ENCODE peak calls at places on chromosomes 5 and 9, in four cellular contexts. One of them, this sample, is unnamed.

GRCh38 chr9:73176450-73176875 is 24.8 kb downstream of the ANXA1 start:
- DNase-seq in AG04450: no peak
- DNase-seq in CD4-positive, CD25-positive, alpha-beta regulatory T cell: no peak
- DNase-seq in spleen: no peak
- DNase-seq in this sample: no peak

GRCh38 chr5:143372187-143372829 is 31.2 kb downstream of the NR3C1 start:
- DNase-seq in AG04450: no peak
- DNase-seq in CD4-positive, CD25-positive, alpha-beta regulatory T cell: no peak
- DNase-seq in spleen: no peak
- DNase-seq in this sample: no peak

GRCh38 chr9:123834218-123834906 is 95.6 kb downstream of the DENND1A start:
- DNase-seq in AG04450: no peak
- DNase-seq in CD4-positive, CD25-positive, alpha-beta regulatory T cell: no peak
- DNase-seq in spleen: no peak
- DNase-seq in this sample: no peak

GRCh38 chr9:120579139-120579749 is 723 bp downstream of the CDK5RAP2 start:
- DNase-seq in AG04450: no peak
- DNase-seq in CD4-positive, CD25-positive, alpha-beta regulatory T cell: no peak
- DNase-seq in spleen: no peak
- DNase-seq in this sample: no peak

GRCh38 chr9:9881692-9882091 is 731.1 kb downstream of the PTPRD start:
- DNase-seq in AG04450: no peak
- DNase-seq in CD4-positive, CD25-positive, alpha-beta regulatory T cell: no peak
- DNase-seq in spleen: no peak
- DNase-seq in this sample: no peak

GRCh38 chr5:135190345-135191083 is 156.5 kb upstream of the PITX1 start:
- DNase-seq in AG04450: no peak
- DNase-seq in CD4-positive, CD25-positive, alpha-beta regulatory T cell: no peak
- DNase-seq in spleen: no peak
- DNase-seq in this sample: no peak

GRCh38 chr5:61252643-61252925 is 79.5 kb upstream of the ZSWIM6 start:
- DNase-seq in AG04450: no peak
- DNase-seq in CD4-positive, CD25-positive, alpha-beta regulatory T cell: no peak
- DNase-seq in spleen: no peak
- DNase-seq in this sample: no peak

GRCh38 chr9:97575673-97576048 is 57.5 kb downstream of the TSTD2 start:
- DNase-seq in AG04450: no peak
- DNase-seq in CD4-positive, CD25-positive, alpha-beta regulatory T cell: peak
- DNase-seq in spleen: peak
- DNase-seq in this sample: no peak

GRCh38 chr5:126449751-126450271 is 26.6 kb downstream of the GRAMD2B start:
- DNase-seq in AG04450: no peak
- DNase-seq in CD4-positive, CD25-positive, alpha-beta regulatory T cell: peak
- DNase-seq in spleen: no peak
- DNase-seq in this sample: peak

GRCh38 chr5:8456846-8457186 is 587.9 kb downstream of the MTRR start:
- DNase-seq in AG04450: no peak
- DNase-seq in CD4-positive, CD25-positive, alpha-beta regulatory T cell: peak
- DNase-seq in spleen: no peak
- DNase-seq in this sample: no peak

GRCh38 chr5:110651507-110651906 is 75.0 kb downstream of the TMEM232 start:
- DNase-seq in AG04450: no peak
- DNase-seq in CD4-positive, CD25-positive, alpha-beta regulatory T cell: no peak
- DNase-seq in spleen: no peak
- DNase-seq in this sample: no peak

GRCh38 chr9:117649126-117649525 is 55.1 kb upstream of the TLR4 start:
- DNase-seq in AG04450: no peak
- DNase-seq in CD4-positive, CD25-positive, alpha-beta regulatory T cell: no peak
- DNase-seq in spleen: no peak
- DNase-seq in this sample: no peak

GRCh38 chr5:95728494-95729114 is 2.5 kb upstream of the RHOBTB3 start:
- DNase-seq in AG04450: no peak
- DNase-seq in CD4-positive, CD25-positive, alpha-beta regulatory T cell: no peak
- DNase-seq in spleen: no peak
- DNase-seq in this sample: no peak

GRCh38 chr5:91283899-91284298 is 99.2 kb downstream of the ARRDC3 start:
- DNase-seq in AG04450: no peak
- DNase-seq in CD4-positive, CD25-positive, alpha-beta regulatory T cell: no peak
- DNase-seq in spleen: no peak
- DNase-seq in this sample: no peak

GRCh38 chr5:174145091-174145490 is 99.6 kb downstream of the NSG2 start:
- DNase-seq in AG04450: no peak
- DNase-seq in CD4-positive, CD25-positive, alpha-beta regulatory T cell: no peak
- DNase-seq in spleen: no peak
- DNase-seq in this sample: no peak

GRCh38 chr5:170387775-170388174 is 1.4 kb downstream of the KCNMB1 start:
- DNase-seq in AG04450: no peak
- DNase-seq in CD4-positive, CD25-positive, alpha-beta regulatory T cell: no peak
- DNase-seq in spleen: no peak
- DNase-seq in this sample: no peak
- H3K4me3 ChIP-seq in AG04450: no peak
- H3K4me3 ChIP-seq in CD4-positive, CD25-positive, alpha-beta regulatory T cell: no peak
- H3K4me3 ChIP-seq in spleen: no peak
- H3K4me3 ChIP-seq in this sample: no peak

DNA sequence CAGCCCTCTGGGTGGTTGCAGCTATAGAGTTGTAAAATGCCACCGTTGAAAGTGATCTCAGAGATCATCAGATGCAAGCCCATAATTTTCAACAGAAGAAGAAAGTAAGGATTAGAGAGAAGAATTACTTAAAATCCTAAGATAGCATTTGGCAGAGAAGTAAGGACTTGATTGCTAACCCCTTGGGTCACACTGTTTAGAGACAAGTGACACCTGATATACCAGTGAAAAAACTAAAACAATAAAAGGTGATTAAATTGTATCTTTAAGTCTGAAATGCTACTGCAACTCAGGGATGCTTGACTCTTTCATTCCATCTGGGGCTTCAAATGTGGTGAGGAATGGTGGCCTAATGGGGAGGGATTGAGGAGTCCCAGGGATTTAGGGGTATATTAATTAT is 280.9 kb upstream of the PANK3 start:
- DNase-seq in AG04450: no peak
- DNase-seq in CD4-positive, CD25-positive, alpha-beta regulatory T cell: no peak
- DNase-seq in spleen: no peak
- DNase-seq in this sample: no peak
- H3K4me3 ChIP-seq in AG04450: no peak
- H3K4me3 ChIP-seq in CD4-positive, CD25-positive, alpha-beta regulatory T cell: no peak
- H3K4me3 ChIP-seq in spleen: no peak
- H3K4me3 ChIP-seq in this sample: no peak

GRCh38 chr5:177311361-177311722 is 356 bp downstream of the MXD3 start:
- DNase-seq in AG04450: no peak
- DNase-seq in CD4-positive, CD25-positive, alpha-beta regulatory T cell: no peak
- DNase-seq in spleen: no peak
- DNase-seq in this sample: no peak

GRCh38 chr5:177310757-177311173 is 933 bp downstream of the MXD3 start:
- DNase-seq in AG04450: no peak
- DNase-seq in CD4-positive, CD25-positive, alpha-beta regulatory T cell: peak
- DNase-seq in spleen: peak
- DNase-seq in this sample: no peak

GRCh38 chr5:177309351-177310191 is 2.1 kb downstream of the MXD3 start:
- DNase-seq in AG04450: no peak
- DNase-seq in CD4-positive, CD25-positive, alpha-beta regulatory T cell: peak
- DNase-seq in spleen: peak
- DNase-seq in this sample: peak

GRCh38 chr5:177308740-177309139 is 3.0 kb downstream of the MXD3 start:
- DNase-seq in AG04450: no peak
- DNase-seq in CD4-positive, CD25-positive, alpha-beta regulatory T cell: no peak
- DNase-seq in spleen: no peak
- DNase-seq in this sample: no peak

DNA sequence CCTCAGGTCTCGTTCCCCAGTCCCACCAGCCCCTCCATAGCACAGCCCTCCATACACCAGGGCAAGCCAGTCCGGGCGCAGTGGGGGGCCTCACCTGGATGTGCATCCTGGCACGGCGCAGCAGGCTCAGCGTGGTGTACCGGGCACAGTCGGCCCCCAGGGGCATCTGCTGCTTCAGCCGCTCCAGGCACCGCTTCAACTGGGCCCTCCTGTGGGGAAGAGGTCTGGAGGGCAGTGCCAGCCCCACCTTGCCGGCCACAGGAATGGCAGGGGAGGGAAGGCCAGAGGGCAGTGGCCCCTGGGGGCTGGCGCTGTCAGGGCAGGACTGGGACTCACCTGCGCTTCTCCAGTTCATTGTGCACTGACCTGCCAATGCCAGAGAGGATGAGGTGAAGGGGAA is 1.4 kb downstream of the MXD3 start:
- DNase-seq in AG04450: no peak
- DNase-seq in CD4-positive, CD25-positive, alpha-beta regulatory T cell: no peak
- DNase-seq in spleen: peak
- DNase-seq in this sample: no peak
- H3K4me3 ChIP-seq in AG04450: peak
- H3K4me3 ChIP-seq in CD4-positive, CD25-positive, alpha-beta regulatory T cell: no peak
- H3K4me3 ChIP-seq in spleen: no peak
- H3K4me3 ChIP-seq in this sample: no peak

DNA sequence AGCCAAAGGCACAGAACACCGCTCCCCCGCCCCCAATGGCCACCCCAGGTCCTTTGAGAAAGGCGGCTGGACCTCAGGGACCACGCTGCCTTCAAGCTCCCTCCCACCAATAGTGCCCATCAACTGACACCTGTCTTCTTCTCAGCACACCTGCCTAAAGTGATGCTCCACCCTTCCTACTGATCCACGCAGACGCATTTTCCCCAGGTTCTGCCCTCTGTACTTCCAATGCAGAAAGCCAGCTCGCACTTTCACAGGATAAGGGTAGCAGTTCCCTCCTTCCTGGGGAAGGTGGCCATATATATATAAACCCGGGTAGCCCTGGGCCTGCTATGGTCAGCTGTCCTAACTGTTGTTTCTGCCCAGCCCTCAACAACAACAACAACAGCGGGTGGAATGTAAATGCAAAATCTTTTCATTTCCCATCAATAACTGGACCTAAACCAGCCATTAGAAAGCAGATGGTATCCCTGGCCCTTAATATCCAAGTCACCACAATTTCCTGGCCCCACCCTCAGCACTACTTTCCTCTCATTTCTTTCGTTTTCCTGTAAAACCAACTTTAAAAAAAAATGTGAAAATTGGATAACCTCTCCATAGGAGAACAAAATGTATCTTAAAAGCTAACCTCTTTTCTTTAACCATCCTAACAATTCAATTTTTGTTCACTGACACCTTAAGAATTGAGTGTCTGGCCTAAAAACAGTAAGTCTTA is 1.7 kb downstream of the GOLM1 start:
- DNase-seq in AG04450: no peak
- DNase-seq in CD4-positive, CD25-positive, alpha-beta regulatory T cell: no peak
- DNase-seq in spleen: no peak
- DNase-seq in this sample: no peak
- H3K4me3 ChIP-seq in AG04450: peak
- H3K4me3 ChIP-seq in CD4-positive, CD25-positive, alpha-beta regulatory T cell: no peak
- H3K4me3 ChIP-seq in spleen: no peak
- H3K4me3 ChIP-seq in this sample: no peak

DNA sequence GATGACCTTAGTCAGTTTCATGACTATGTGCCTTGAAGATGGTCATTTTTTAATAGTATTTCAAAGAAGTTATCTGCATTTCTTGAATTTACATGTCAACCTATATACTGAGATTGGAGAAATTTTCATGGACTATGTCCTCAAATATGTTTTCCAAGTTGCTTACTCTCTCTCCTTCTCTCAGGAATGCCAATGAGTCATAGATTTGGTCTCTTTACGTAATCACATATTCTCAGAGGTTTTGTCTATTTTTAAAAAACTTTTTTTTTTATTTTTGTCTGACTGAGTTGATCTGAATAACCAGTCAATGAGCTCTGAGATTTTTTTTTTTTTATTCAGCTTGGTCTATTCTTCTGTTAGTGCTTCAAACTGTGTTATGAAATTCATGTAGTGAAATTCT is 374.7 kb upstream of the GRIN3A start:
- DNase-seq in AG04450: no peak
- DNase-seq in CD4-positive, CD25-positive, alpha-beta regulatory T cell: no peak
- DNase-seq in spleen: no peak
- DNase-seq in this sample: no peak
- H3K4me3 ChIP-seq in AG04450: no peak
- H3K4me3 ChIP-seq in CD4-positive, CD25-positive, alpha-beta regulatory T cell: no peak
- H3K4me3 ChIP-seq in spleen: no peak
- H3K4me3 ChIP-seq in this sample: no peak